ENCODE peak calls at places on chromosomes 6 and 20, in seven cellular contexts. H is Peyer's patch, X is SK-N-SH, L is K562, Z is psoas muscle, O is pancreas, W is WERI-Rb-1. D is an unnamed sample. For H3K9me3, the result is how much of the 10 kb centered on the place peaks cover.

GRCh38 chr6:16800942-16801341 is 39.7 kb upstream of the ATXN1 start:
- DNase-seq in H (no peak), X (no peak), L (no peak), Z (no peak), O (no peak), W (no peak), D (no peak)

GRCh38 chr20:50655325-50655880 is 35.9 kb downstream of the RIPOR3 start:
- DNase-seq in H (peak), X (peak), L (no peak), Z (peak), O (no peak), W (no peak), D (no peak)

GRCh38 chr6:68196645-68197044 is 438.4 kb upstream of the ADGRB3 start:
- DNase-seq in H (no peak), X (no peak), L (peak), Z (no peak), O (no peak), W (peak), D (no peak)

GRCh38 chr6:48567016-48567415 is 456.0 kb upstream of the PTCHD4 start:
- DNase-seq in H (no peak), X (no peak), L (no peak), Z (no peak), O (no peak), W (no peak), D (no peak)

GRCh38 chr6:111602481-111603404 is 2.9 kb downstream of the TRAF3IP2 start:
- DNase-seq in H (peak), X (no peak), L (no peak), Z (peak), O (no peak), W (no peak), D (no peak)

GRCh38 chr20:53608456-53609413 is 15.1 kb upstream of the ZNF217 start:
- DNase-seq in H (peak), X (no peak), L (peak), Z (peak), O (peak), W (no peak), D (no peak)

GRCh38 chr20:32580970-32581838 is 3.9 kb downstream of the NOL4L start:
- DNase-seq in H (no peak), X (peak), L (peak), Z (no peak), O (no peak), W (peak), D (peak)

GRCh38 chr6:47278545-47278944 is 31.2 kb downstream of the TNFRSF21 start:
- DNase-seq in H (no peak), X (no peak), L (no peak), Z (no peak), O (no peak), W (peak), D (no peak)

GRCh38 chr6:41770381-41771057 is 9.2 kb downstream of the FRS3 start:
- DNase-seq in H (no peak), X (no peak), L (no peak), Z (no peak), O (no peak), W (no peak), D (no peak)

GRCh38 chr20:19976595-19977372 is 40.4 kb upstream of the NAA20 start:
- DNase-seq in H (no peak), X (no peak), L (no peak), Z (peak), O (no peak), W (no peak), D (no peak)

GRCh38 chr6:152277826-152278247 is 359.3 kb downstream of the SYNE1 start:
- DNase-seq in H (peak), X (no peak), L (no peak), Z (peak), O (peak), W (peak), D (no peak)

GRCh38 chr20:47438464-47439381 is 63.0 kb upstream of the NCOA3 start:
- DNase-seq in H (peak), X (no peak), L (peak), Z (no peak), O (no peak), W (no peak), D (no peak)

GRCh38 chr6:119312875-119313338 is 36.7 kb downstream of the MAN1A1 start:
- DNase-seq in H (peak), X (no peak), L (peak), Z (no peak), O (no peak), W (no peak), D (no peak)

GRCh38 chr6:79750806-79751205 is 119.7 kb downstream of the SH3BGRL2 start:
- DNase-seq in H (no peak), X (no peak), L (no peak), Z (no peak), O (no peak), W (no peak), D (no peak)

GRCh38 chr6:25215881-25216280 is 63.3 kb upstream of the CARMIL1 start:
- DNase-seq in H (no peak), X (no peak), L (no peak), Z (no peak), O (no peak), W (no peak), D (no peak)

GRCh38 chr6:161057103-161058091 is 65.8 kb downstream of the MAP3K4 start:
- DNase-seq in H (no peak), X (no peak), L (no peak), Z (no peak), O (no peak), W (no peak), D (no peak)

GRCh38 chr20:57159193-57159851 is 107.1 kb downstream of the BMP7 start:
- DNase-seq in H (no peak), X (no peak), L (no peak), Z (no peak), O (no peak), W (no peak), D (no peak)

GRCh38 chr6:75863001-75863400 is 114.0 kb downstream of the MYO6 start:
- DNase-seq in H (no peak), X (no peak), L (no peak), Z (no peak), O (no peak), W (peak), D (no peak)

GRCh38 chr6:6057442-6058053 is 50.8 kb upstream of the NRN1 start:
- DNase-seq in H (no peak), X (peak), L (peak), Z (no peak), O (no peak), W (peak), D (no peak)

GRCh38 chr6:132257561-132257960 is 143.7 kb downstream of the MOXD1 start:
- DNase-seq in H (no peak), X (no peak), L (no peak), Z (no peak), O (no peak), W (no peak), D (no peak)

GRCh38 chr6:63598001-63598250 is 25.6 kb downstream of the LOC128125822 start:
- DNase-seq in H (no peak), X (peak), L (no peak), Z (no peak), O (no peak), W (no peak), D (no peak)

GRCh38 chr6:170203212-170203611 is 87.7 kb downstream of the DLL1 start:
- DNase-seq in H (peak), X (peak), L (no peak), Z (no peak), O (no peak), W (no peak), D (no peak)

GRCh38 chr6:10420546-10421507 is 6.0 kb upstream of the TFAP2A start:
- DNase-seq in H (no peak), X (no peak), L (no peak), Z (no peak), O (no peak), W (peak), D (no peak)

GRCh38 chr20:63119451-63120285 is 96.3 kb downstream of the YTHDF1 start:
- DNase-seq in H (no peak), X (no peak), L (no peak), Z (peak), O (peak), W (no peak), D (no peak)

GRCh38 chr6:23454090-23454998 is 671.7 kb upstream of the NRSN1 start:
- DNase-seq in H (no peak), X (no peak), L (no peak), Z (no peak), O (no peak), W (peak), D (no peak)

GRCh38 chr20:53165452-53165851 is 193.3 kb downstream of the TSHZ2 start:
- DNase-seq in H (no peak), X (no peak), L (no peak), Z (no peak), O (no peak), W (no peak), D (no peak)

GRCh38 chr6:128519931-128520435 is 416 bp downstream of the PTPRK start:
- DNase-seq in H (peak), X (peak), L (no peak), Z (no peak), O (peak), W (no peak), D (no peak)

GRCh38 chr6:41051873-41052272 is 1.1 kb upstream of the APOBEC2 start:
- DNase-seq in H (no peak), X (no peak), L (no peak), Z (no peak), O (no peak), W (no peak), D (no peak)

GRCh38 chr20:17827759-17828559 is 128.2 kb downstream of the BANF2 start:
- DNase-seq in H (no peak), X (no peak), L (no peak), Z (no peak), O (no peak), W (no peak), D (no peak)

GRCh38 chr6:29679962-29680361 is 990 bp downstream of the ZFP57 start:
- DNase-seq in H (no peak), X (no peak), L (no peak), Z (no peak), O (no peak), W (no peak), D (no peak)

GRCh38 chr20:19757487-19757972 is 528 bp upstream of the RIN2 start:
- DNase-seq in H (peak), X (peak), L (no peak), Z (peak), O (peak), W (peak), D (no peak)

GRCh38 chr6:158039178-158039557 is 57.5 kb downstream of the SYNJ2 start:
- DNase-seq in H (no peak), X (no peak), L (no peak), Z (no peak), O (peak), W (no peak), D (no peak)

GRCh38 chr6:109561844-109562243 is 78.8 kb upstream of the ZBTB24 start:
- DNase-seq in H (no peak), X (no peak), L (no peak), Z (no peak), O (no peak), W (no peak), D (no peak)

GRCh38 chr6:107943626-107944439 is 14.2 kb downstream of the SEC63 start:
- DNase-seq in H (no peak), X (no peak), L (no peak), Z (no peak), O (no peak), W (no peak), D (no peak)

GRCh38 chr20:37095108-37095608 is 639 bp downstream of the RBL1 start:
- DNase-seq in H (peak), X (peak), L (peak), Z (no peak), O (no peak), W (peak), D (peak)

GRCh38 chr6:122790740-122791679 is 2.0 kb downstream of the SMPDL3A start:
- DNase-seq in H (no peak), X (no peak), L (no peak), Z (no peak), O (no peak), W (no peak), D (no peak)

GRCh38 chr20:35334511-35335101 is 42.4 kb upstream of the FAM83C start:
- DNase-seq in H (no peak), X (no peak), L (no peak), Z (no peak), O (no peak), W (no peak), D (no peak)

GRCh38 chr6:3294921-3295871 is 36.4 kb downstream of the PSMG4 start:
- DNase-seq in H (peak), X (peak), L (no peak), Z (peak), O (peak), W (peak), D (no peak)

GRCh38 chr6:34829137-34829536 is 37.3 kb downstream of the BLTP3A start:
- DNase-seq in H (no peak), X (no peak), L (no peak), Z (no peak), O (no peak), W (no peak), D (no peak)

DNA sequence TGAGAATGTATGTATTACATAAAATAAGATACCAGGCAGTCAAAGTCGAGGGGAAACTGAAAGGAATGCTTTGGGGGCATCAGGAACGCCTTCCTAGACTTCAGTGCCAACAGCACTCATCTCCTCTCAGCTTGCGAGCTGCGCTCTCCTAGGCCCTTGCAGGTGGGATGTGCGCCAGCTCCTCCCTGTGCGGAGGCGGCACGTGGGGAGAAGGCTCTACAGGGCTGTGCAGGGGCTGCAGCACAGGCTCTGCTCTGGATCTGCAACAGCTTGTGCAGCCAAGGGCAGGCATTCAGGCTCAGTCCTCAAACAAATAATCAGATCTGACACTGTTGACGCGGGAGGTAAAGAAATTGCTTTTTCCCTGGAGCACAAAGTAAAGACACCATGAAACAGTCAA is 144.8 kb downstream of the TTLL2 start:
- DNase-seq in H (no peak), X (no peak), L (no peak), Z (no peak), O (no peak), W (no peak), D (no peak)
- TF ChIP-seq CTCF in H (no peak), X (no peak), L (no peak), Z (no peak), O (no peak), W (no peak), D (no peak)

GRCh38 chr6:4840169-4840568 is 64.0 kb downstream of the CDYL start:
- DNase-seq in H (no peak), X (no peak), L (no peak), Z (no peak), O (no peak), W (no peak), D (no peak)
- H3K9me3 ChIP-seq in H (under half), X (under half), L (under half), Z (under half), O (under half), W (under half), D (under half)

GRCh38 chr20:1918766-1919165 is 23.6 kb downstream of the SIRPA start:
- DNase-seq in H (no peak), X (no peak), L (no peak), Z (no peak), O (no peak), W (no peak), D (no peak)

GRCh38 chr20:1922786-1923185 is 27.6 kb downstream of the SIRPA start:
- DNase-seq in H (no peak), X (no peak), L (no peak), Z (no peak), O (no peak), W (no peak), D (no peak)

GRCh38 chr20:1920252-1920651 is 25.0 kb downstream of the SIRPA start:
- DNase-seq in H (peak), X (no peak), L (no peak), Z (no peak), O (no peak), W (no peak), D (no peak)

GRCh38 chr20:1924910-1925861 is 30.0 kb downstream of the SIRPA start:
- DNase-seq in H (no peak), X (no peak), L (no peak), Z (no peak), O (no peak), W (no peak), D (no peak)

DNA sequence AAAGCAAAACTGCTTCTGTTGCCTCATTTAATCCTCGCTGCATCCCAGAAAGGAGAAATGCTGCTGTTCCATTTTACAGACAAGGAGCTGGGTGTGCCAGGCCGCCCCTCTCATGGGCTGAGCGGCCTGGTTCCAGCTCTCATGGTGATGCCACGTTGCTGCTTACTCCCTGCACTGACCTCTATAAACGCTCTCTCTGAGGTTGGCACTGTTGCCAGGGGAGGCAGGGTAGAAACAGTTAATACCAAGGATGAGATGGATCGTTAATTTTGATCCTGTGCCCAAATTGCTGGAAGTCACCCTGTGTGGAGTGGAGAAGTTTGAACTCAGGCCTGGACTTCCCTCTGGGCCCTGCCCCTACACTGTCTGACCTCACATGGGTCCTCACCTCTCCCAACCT is 25.6 kb downstream of the SIRPA start:
- DNase-seq in H (no peak), X (no peak), L (no peak), Z (no peak), O (no peak), W (no peak), D (no peak)
- H3K27ac ChIP-seq in H (peak), X (no peak), L (no peak), Z (no peak), O (peak), W (no peak), D (no peak)

GRCh38 chr20:24164360-24164759 is 175.8 kb upstream of the GGTLC1 start:
- DNase-seq in H (no peak), X (peak), L (peak), Z (no peak), O (no peak), W (peak), D (peak)
- TF ChIP-seq CTCF in H (peak), X (peak), L (peak), Z (no peak), O (no peak), W (peak), D (peak)

GRCh38 chr6:31156647-31157046 is 955 bp downstream of the CCHCR1 start:
- DNase-seq in H (no peak), X (no peak), L (no peak), Z (peak), O (no peak), W (no peak), D (no peak)
- H3K9me3 ChIP-seq in H (under half), X (under half), L (under half), Z (under half), O (under half), W (under half), D (under half)

DNA sequence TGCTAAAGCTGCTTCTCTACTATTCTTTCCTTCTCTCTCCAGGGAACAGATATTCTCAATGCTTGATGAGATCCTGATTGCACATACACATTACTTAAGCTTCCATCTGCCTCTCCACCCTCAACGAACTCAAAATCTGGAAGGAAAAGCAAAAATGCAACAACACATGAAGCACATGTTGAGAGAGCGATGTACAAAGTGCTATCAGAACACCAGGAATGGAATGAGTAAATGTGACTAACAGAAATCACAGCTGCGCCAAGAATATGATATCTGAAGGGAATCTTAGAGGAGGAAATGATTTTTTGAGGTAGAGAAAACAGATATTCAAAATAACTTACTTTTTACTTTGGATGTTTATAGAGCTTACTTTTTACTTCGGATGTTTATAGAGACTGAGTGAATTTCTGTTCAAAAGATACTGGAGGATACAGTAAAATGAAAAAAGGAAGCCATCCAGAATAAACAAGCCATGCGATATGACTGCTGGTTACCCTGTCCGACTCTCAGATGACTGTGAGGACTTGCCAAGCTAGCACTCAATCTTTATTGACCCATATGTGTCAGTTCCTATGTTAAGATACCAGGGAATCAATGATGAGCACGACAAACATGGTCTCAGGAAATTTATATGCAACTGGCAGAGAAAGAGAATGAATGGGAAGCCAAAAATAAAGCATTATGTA is 101.9 kb downstream of the SMLR1 start:
- DNase-seq in H (no peak), X (no peak), L (no peak), Z (no peak), O (no peak), W (no peak), D (no peak)
- H3K27ac ChIP-seq in H (no peak), X (no peak), L (no peak), Z (peak), O (no peak), W (no peak), D (no peak)

GRCh38 chr20:49288250-49288751 is 10.4 kb upstream of the ZNFX1 start:
- DNase-seq in H (no peak), X (no peak), L (no peak), Z (no peak), O (no peak), W (no peak), D (no peak)

GRCh38 chr20:49287555-49288249 is 9.8 kb upstream of the ZNFX1 start:
- DNase-seq in H (no peak), X (no peak), L (no peak), Z (no peak), O (no peak), W (no peak), D (no peak)

GRCh38 chr20:49285813-49286494 is 8.1 kb upstream of the ZNFX1 start:
- DNase-seq in H (no peak), X (no peak), L (no peak), Z (no peak), O (no peak), W (no peak), D (no peak)

GRCh38 chr20:49285233-49285668 is 7.4 kb upstream of the ZNFX1 start:
- DNase-seq in H (no peak), X (no peak), L (no peak), Z (no peak), O (no peak), W (no peak), D (no peak)

DNA sequence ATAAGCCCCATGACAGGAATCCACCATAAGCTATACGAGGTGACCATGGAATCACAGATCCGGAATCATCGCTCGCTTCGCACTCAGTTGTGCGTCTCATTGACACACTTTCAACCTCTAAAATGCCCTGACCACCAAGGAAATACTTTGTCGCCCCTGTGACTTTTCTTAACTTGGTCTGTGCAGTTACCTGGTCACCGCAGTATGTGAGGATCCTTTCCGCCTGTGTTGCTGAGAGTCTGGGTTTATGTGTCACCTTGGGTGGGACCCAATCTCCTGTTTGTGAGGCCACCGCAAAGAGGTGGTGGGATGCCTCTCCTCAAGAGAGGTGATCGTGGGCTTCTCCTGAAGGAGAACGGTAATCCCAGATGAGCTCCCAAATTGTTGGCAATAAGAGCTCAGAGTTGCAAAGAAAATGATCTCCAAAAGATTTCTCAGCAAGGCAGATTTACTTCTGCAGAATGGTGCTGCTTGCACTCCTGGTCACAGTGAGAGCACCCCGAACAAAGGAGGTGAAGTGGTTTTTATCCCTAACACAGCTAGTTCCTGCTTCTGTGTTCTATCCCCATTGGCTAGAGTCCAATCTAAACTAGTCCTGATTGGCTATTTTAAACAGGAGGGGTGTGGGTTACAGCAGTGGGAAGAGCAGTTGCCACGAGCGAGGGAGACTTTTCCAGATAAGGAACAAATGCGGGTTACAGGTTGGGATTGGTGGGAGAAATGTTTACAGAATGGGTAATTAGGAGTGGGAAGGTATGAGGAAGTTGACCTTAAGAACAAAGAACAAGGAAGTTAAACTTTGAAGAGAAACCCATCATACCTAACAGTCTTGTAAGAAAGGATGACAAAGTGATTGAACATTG is 9.1 kb upstream of the ZNFX1 start:
- DNase-seq in H (no peak), X (no peak), L (no peak), Z (no peak), O (no peak), W (no peak), D (no peak)
- TF ChIP-seq CTCF in H (no peak), X (no peak), L (no peak), Z (no peak), O (no peak), W (no peak), D (no peak)